ENCODE peak calls at places on chromosome 16, in seven cellular contexts. One of them, this sample, is unnamed.

GRCh38 chr16:24986512-24987303 is 28.5 kb downstream of the ARHGAP17 start:
- DNase-seq in ACHN: no peak
- DNase-seq in A549: peak
- DNase-seq in head of caudate nucleus: no peak
- DNase-seq in RPMI7951: peak
- DNase-seq in activated CD8-positive, alpha-beta memory T cell treated with anti-CD3 and anti-CD28 coated beads for 1 hour: no peak
- DNase-seq in AG04449: peak
- DNase-seq in this sample: peak

GRCh38 chr16:79997257-79997656 is 396.7 kb upstream of the MAF start:
- DNase-seq in ACHN: peak
- DNase-seq in A549: peak
- DNase-seq in head of caudate nucleus: no peak
- DNase-seq in RPMI7951: peak
- DNase-seq in activated CD8-positive, alpha-beta memory T cell treated with anti-CD3 and anti-CD28 coated beads for 1 hour: no peak
- DNase-seq in AG04449: no peak
- DNase-seq in this sample: no peak

GRCh38 chr16:25838724-25839186 is 147.0 kb downstream of the HS3ST4 start:
- DNase-seq in ACHN: peak
- DNase-seq in A549: peak
- DNase-seq in head of caudate nucleus: no peak
- DNase-seq in RPMI7951: peak
- DNase-seq in activated CD8-positive, alpha-beta memory T cell treated with anti-CD3 and anti-CD28 coated beads for 1 hour: no peak
- DNase-seq in AG04449: peak
- DNase-seq in this sample: peak

GRCh38 chr16:24535827-24536226 is 3.5 kb upstream of the RBBP6 start:
- DNase-seq in ACHN: no peak
- DNase-seq in A549: no peak
- DNase-seq in head of caudate nucleus: no peak
- DNase-seq in RPMI7951: no peak
- DNase-seq in activated CD8-positive, alpha-beta memory T cell treated with anti-CD3 and anti-CD28 coated beads for 1 hour: no peak
- DNase-seq in AG04449: no peak
- DNase-seq in this sample: no peak

GRCh38 chr16:11780988-11781680 is 15.9 kb downstream of the ZC3H7A start:
- DNase-seq in ACHN: no peak
- DNase-seq in A549: no peak
- DNase-seq in head of caudate nucleus: no peak
- DNase-seq in RPMI7951: no peak
- DNase-seq in activated CD8-positive, alpha-beta memory T cell treated with anti-CD3 and anti-CD28 coated beads for 1 hour: no peak
- DNase-seq in AG04449: no peak
- DNase-seq in this sample: no peak

GRCh38 chr16:68857479-68857878 is 14.1 kb downstream of the TANGO6 start:
- DNase-seq in ACHN: no peak
- DNase-seq in A549: no peak
- DNase-seq in head of caudate nucleus: no peak
- DNase-seq in RPMI7951: no peak
- DNase-seq in activated CD8-positive, alpha-beta memory T cell treated with anti-CD3 and anti-CD28 coated beads for 1 hour: no peak
- DNase-seq in AG04449: no peak
- DNase-seq in this sample: no peak

GRCh38 chr16:52383071-52383470 is 163.9 kb downstream of the TOX3 start:
- DNase-seq in ACHN: no peak
- DNase-seq in A549: no peak
- DNase-seq in head of caudate nucleus: no peak
- DNase-seq in RPMI7951: no peak
- DNase-seq in activated CD8-positive, alpha-beta memory T cell treated with anti-CD3 and anti-CD28 coated beads for 1 hour: no peak
- DNase-seq in AG04449: no peak
- DNase-seq in this sample: no peak

GRCh38 chr16:2437032-2437790 is 8.0 kb downstream of the CCNF start:
- DNase-seq in ACHN: no peak
- DNase-seq in A549: no peak
- DNase-seq in head of caudate nucleus: no peak
- DNase-seq in RPMI7951: no peak
- DNase-seq in activated CD8-positive, alpha-beta memory T cell treated with anti-CD3 and anti-CD28 coated beads for 1 hour: no peak
- DNase-seq in AG04449: no peak
- DNase-seq in this sample: no peak

GRCh38 chr16:28210979-28211505 is 723 bp downstream of the XPO6 start:
- DNase-seq in ACHN: peak
- DNase-seq in A549: peak
- DNase-seq in head of caudate nucleus: peak
- DNase-seq in RPMI7951: peak
- DNase-seq in activated CD8-positive, alpha-beta memory T cell treated with anti-CD3 and anti-CD28 coated beads for 1 hour: no peak
- DNase-seq in AG04449: no peak
- DNase-seq in this sample: peak

GRCh38 chr16:30104492-30104891 is 8.5 kb upstream of the YPEL3 start:
- DNase-seq in ACHN: no peak
- DNase-seq in A549: no peak
- DNase-seq in head of caudate nucleus: no peak
- DNase-seq in RPMI7951: no peak
- DNase-seq in activated CD8-positive, alpha-beta memory T cell treated with anti-CD3 and anti-CD28 coated beads for 1 hour: no peak
- DNase-seq in AG04449: no peak
- DNase-seq in this sample: no peak

GRCh38 chr16:62253926-62254325 is 217.7 kb upstream of the CDH8 start:
- DNase-seq in ACHN: no peak
- DNase-seq in A549: no peak
- DNase-seq in head of caudate nucleus: no peak
- DNase-seq in RPMI7951: no peak
- DNase-seq in activated CD8-positive, alpha-beta memory T cell treated with anti-CD3 and anti-CD28 coated beads for 1 hour: no peak
- DNase-seq in AG04449: no peak
- DNase-seq in this sample: no peak

GRCh38 chr16:12065866-12066545 is 89.5 kb downstream of the SNX29 start:
- DNase-seq in ACHN: no peak
- DNase-seq in A549: no peak
- DNase-seq in head of caudate nucleus: no peak
- DNase-seq in RPMI7951: no peak
- DNase-seq in activated CD8-positive, alpha-beta memory T cell treated with anti-CD3 and anti-CD28 coated beads for 1 hour: no peak
- DNase-seq in AG04449: no peak
- DNase-seq in this sample: no peak

GRCh38 chr16:31529398-31530312 is 2.0 kb downstream of the AHSP start:
- DNase-seq in ACHN: no peak
- DNase-seq in A549: no peak
- DNase-seq in head of caudate nucleus: no peak
- DNase-seq in RPMI7951: no peak
- DNase-seq in activated CD8-positive, alpha-beta memory T cell treated with anti-CD3 and anti-CD28 coated beads for 1 hour: no peak
- DNase-seq in AG04449: no peak
- DNase-seq in this sample: no peak

GRCh38 chr16:86307518-86307903 is 202.8 kb upstream of the FOXF1 start:
- DNase-seq in ACHN: no peak
- DNase-seq in A549: peak
- DNase-seq in head of caudate nucleus: no peak
- DNase-seq in RPMI7951: peak
- DNase-seq in activated CD8-positive, alpha-beta memory T cell treated with anti-CD3 and anti-CD28 coated beads for 1 hour: no peak
- DNase-seq in AG04449: peak
- DNase-seq in this sample: peak

GRCh38 chr16:86227041-86227440 is 283.3 kb upstream of the FOXF1 start:
- DNase-seq in ACHN: no peak
- DNase-seq in A549: no peak
- DNase-seq in head of caudate nucleus: no peak
- DNase-seq in RPMI7951: no peak
- DNase-seq in activated CD8-positive, alpha-beta memory T cell treated with anti-CD3 and anti-CD28 coated beads for 1 hour: no peak
- DNase-seq in AG04449: no peak
- DNase-seq in this sample: no peak

GRCh38 chr16:55943257-55943656 is 68.1 kb upstream of the CES5A start:
- DNase-seq in ACHN: no peak
- DNase-seq in A549: no peak
- DNase-seq in head of caudate nucleus: no peak
- DNase-seq in RPMI7951: no peak
- DNase-seq in activated CD8-positive, alpha-beta memory T cell treated with anti-CD3 and anti-CD28 coated beads for 1 hour: no peak
- DNase-seq in AG04449: no peak
- DNase-seq in this sample: no peak

GRCh38 chr16:30996324-30996999 is 11.5 kb downstream of the HSD3B7 start:
- DNase-seq in ACHN: peak
- DNase-seq in A549: peak
- DNase-seq in head of caudate nucleus: no peak
- DNase-seq in RPMI7951: peak
- DNase-seq in activated CD8-positive, alpha-beta memory T cell treated with anti-CD3 and anti-CD28 coated beads for 1 hour: no peak
- DNase-seq in AG04449: no peak
- DNase-seq in this sample: no peak

GRCh38 chr16:82481455-82481854 is 145.3 kb upstream of the CDH13 start:
- DNase-seq in ACHN: no peak
- DNase-seq in A549: no peak
- DNase-seq in head of caudate nucleus: no peak
- DNase-seq in RPMI7951: peak
- DNase-seq in activated CD8-positive, alpha-beta memory T cell treated with anti-CD3 and anti-CD28 coated beads for 1 hour: no peak
- DNase-seq in AG04449: no peak
- DNase-seq in this sample: peak